ENCODE peak calls at places on chromosomes 12 and 14, in eight cellular contexts. O is A549; H is fibroblast of pulmonary artery; Z is CD4-positive, alpha-beta T cell; U is neural crest cell; G is psoas muscle; B is cardiac muscle cell; Q is sigmoid colon. F is an unnamed sample.

GRCh38 chr12:51505363-51505762 is 80.7 kb downstream of the SLC4A8 start:
- DNase-seq in O (no peak), H (no peak), Z (no peak), U (no peak), G (no peak), B (no peak), Q (no peak), F (peak; percentile 12)

GRCh38 chr12:122283680-122284079 is 17.4 kb upstream of the VPS33A start:
- DNase-seq in O (no peak), H (no peak), Z (no peak), U (no peak), G (no peak), B (no peak), Q (no peak), F (no peak)

GRCh38 chr14:89507521-89507920 is 90.5 kb upstream of the FOXN3 start:
- DNase-seq in O (no peak), H (peak; percentile 63), Z (no peak), U (no peak), G (no peak), B (no peak), Q (no peak), F (peak; percentile 83)

GRCh38 chr12:97301576-97301975 is 161.0 kb upstream of the RMST start:
- DNase-seq in O (no peak), H (no peak), Z (no peak), U (no peak), G (no peak), B (no peak), Q (no peak), F (no peak)

GRCh38 chr12:112261559-112261958 is 120.7 kb downstream of the HECTD4 start:
- DNase-seq in O (peak; percentile 37), H (peak; percentile 4), Z (no peak), U (no peak), G (no peak), B (no peak), Q (no peak), F (no peak)

GRCh38 chr14:104657114-104657524 is 32.3 kb upstream of the INF2 start:
- DNase-seq in O (no peak), H (no peak), Z (no peak), U (no peak), G (no peak), B (no peak), Q (no peak), F (no peak)

GRCh38 chr12:3446235-3446634 is 44.8 kb upstream of the PRMT8 start:
- DNase-seq in O (no peak), H (no peak), Z (no peak), U (no peak), G (no peak), B (no peak), Q (no peak), F (no peak)

GRCh38 chr14:21988413-21988812 is 314.8 kb upstream of the OR4E1 start:
- DNase-seq in O (no peak), H (no peak), Z (no peak), U (no peak), G (no peak), B (no peak), Q (no peak), F (no peak)

GRCh38 chr12:563250-563781 is 99.9 kb downstream of the NINJ2 start:
- DNase-seq in O (no peak), H (no peak), Z (peak; percentile 66), U (no peak), G (no peak), B (no peak), Q (no peak), F (no peak)

GRCh38 chr14:59018978-59019377 is 169.5 kb upstream of the DAAM1 start:
- DNase-seq in O (no peak), H (peak; percentile 18), Z (no peak), U (no peak), G (no peak), B (no peak), Q (no peak), F (no peak)
- TF ChIP-seq CTCF in O (peak; percentile 22), H (peak; percentile 34), Z (no peak), U (no peak), G (no peak), B (peak; percentile 37), Q (no peak), F (peak; percentile 24)

GRCh38 chr12:65308001-65308400 is 29.5 kb downstream of the MSRB3 start:
- DNase-seq in O (no peak), H (peak; percentile 28), Z (no peak), U (no peak), G (no peak), B (no peak), Q (no peak), F (peak; percentile 35)

GRCh38 chr12:65306229-65306602 is 27.7 kb downstream of the MSRB3 start:
- DNase-seq in O (no peak), H (no peak), Z (no peak), U (no peak), G (no peak), B (no peak), Q (no peak), F (no peak)

GRCh38 chr12:65308601-65309071 is 30.2 kb downstream of the MSRB3 start:
- DNase-seq in O (no peak), H (peak; percentile 64), Z (no peak), U (no peak), G (no peak), B (no peak), Q (no peak), F (peak; percentile 78)

GRCh38 chr12:65305346-65305950 is 27.0 kb downstream of the MSRB3 start:
- DNase-seq in O (no peak), H (no peak), Z (no peak), U (no peak), G (no peak), B (no peak), Q (no peak), F (no peak)

DNA sequence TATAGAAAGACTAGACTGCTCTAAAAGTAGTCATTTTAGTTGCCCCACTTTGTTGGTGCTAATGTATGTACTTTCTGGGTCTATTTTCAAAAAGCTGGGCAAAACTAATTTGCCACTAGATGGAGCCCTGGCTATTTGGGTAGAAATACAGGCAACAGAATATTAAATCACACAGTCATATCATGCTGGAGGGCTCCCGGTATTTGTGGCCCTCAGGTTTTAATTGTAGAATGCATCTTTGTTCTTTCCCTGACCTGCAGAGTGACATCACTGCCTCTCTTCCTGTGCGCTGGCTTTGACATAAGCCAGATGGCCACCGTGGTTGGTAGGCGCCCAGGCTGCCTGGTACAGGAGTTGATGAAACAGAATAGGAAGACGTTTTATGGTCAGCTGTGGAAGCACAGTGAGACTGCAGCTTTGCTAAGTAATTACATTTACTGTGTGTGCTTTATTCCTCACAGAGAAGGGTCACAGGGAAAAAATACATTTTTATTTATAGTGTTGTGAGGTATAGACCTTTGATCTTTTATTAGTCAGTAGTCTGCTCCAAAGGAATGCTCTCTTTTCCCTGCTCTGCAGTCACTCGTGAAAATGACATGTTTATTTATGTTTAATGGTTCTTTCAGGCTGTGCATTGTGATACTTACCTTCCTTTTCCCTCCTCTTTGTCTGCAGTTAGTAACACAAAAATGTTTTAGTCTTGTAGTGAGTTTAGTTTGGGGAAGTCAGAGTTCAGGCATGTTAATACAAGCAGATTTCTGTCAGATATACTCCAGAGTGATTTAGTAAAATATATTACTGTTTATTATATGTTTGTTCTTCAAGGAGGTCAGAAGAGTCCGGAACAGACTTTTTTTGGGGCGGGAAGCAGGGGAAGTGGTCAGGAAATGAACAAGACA is 28.4 kb downstream of the MSRB3 start:
- DNase-seq in O (peak; percentile 25), H (peak; percentile 88), Z (no peak), U (peak; percentile 23), G (peak; percentile 15), B (peak; percentile 84), Q (peak; percentile 93), F (peak; percentile 54)
- TF ChIP-seq CTCF in O (peak; percentile 84), H (peak; percentile 81), Z (no peak), U (peak; percentile 77), G (peak; percentile 47), B (peak; percentile 73), Q (no peak), F (peak; percentile 64)

DNA sequence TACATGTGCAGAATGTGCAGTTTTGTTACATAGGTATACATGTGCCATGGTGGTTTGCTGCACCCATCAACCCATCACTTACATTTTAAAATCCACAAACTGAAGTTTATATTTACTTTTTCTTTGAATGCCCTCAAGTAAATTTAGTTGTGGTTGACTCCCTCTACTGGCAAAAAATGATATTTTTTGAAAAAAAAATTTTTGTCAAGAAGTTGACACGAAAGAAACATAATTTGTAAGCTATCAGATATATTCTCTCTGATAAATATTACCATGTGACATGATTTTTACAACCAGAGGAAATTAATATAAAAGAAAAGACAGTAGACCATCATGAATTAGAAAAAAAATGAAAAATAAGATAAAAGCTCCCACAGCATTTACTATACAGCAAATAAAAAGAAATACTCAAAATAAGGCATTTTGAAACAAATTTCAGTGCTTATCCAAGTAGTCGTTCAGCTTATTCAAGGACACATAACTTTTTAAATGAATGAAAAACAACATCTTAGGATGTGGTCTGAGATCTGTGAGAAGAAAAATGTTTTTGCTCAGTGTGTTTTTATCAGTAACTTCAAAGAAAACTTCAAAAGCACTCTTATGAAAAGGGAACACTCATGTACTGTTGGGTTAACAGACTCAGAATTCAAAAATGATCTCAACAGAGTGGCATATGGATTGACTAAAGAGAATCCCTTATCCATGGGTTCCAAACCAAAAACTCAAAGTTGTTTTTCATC is 30.0 kb upstream of the GRIP1 start:
- DNase-seq in O (no peak), H (peak; percentile 29), Z (no peak), U (no peak), G (no peak), B (no peak), Q (no peak), F (peak; percentile 17)
- TF ChIP-seq CTCF in O (peak; percentile 42), H (peak; percentile 40), Z (peak; percentile 80), U (peak; percentile 71), G (no peak), B (peak; percentile 42), Q (no peak), F (no peak)

GRCh38 chr14:77141592-77142288 is at the start of gene ZDHHC22:
- DNase-seq in O (peak; percentile 36), H (no peak), Z (no peak), U (no peak), G (no peak), B (no peak), Q (no peak), F (no peak)

GRCh38 chr14:77139540-77140342 is 1.9 kb downstream of the ZDHHC22 start:
- DNase-seq in O (peak; percentile 89), H (peak; percentile 24), Z (no peak), U (peak; percentile 64), G (peak; percentile 27), B (peak; percentile 73), Q (no peak), F (no peak)

GRCh38 chr14:77142289-77142814 is 761 bp upstream of the ZDHHC22 start:
- DNase-seq in O (no peak), H (no peak), Z (no peak), U (no peak), G (no peak), B (no peak), Q (no peak), F (no peak)

GRCh38 chr14:77140343-77140936 is 1.2 kb downstream of the ZDHHC22 start:
- DNase-seq in O (no peak), H (no peak), Z (no peak), U (peak; percentile 9), G (no peak), B (no peak), Q (no peak), F (peak; percentile 35)

DNA sequence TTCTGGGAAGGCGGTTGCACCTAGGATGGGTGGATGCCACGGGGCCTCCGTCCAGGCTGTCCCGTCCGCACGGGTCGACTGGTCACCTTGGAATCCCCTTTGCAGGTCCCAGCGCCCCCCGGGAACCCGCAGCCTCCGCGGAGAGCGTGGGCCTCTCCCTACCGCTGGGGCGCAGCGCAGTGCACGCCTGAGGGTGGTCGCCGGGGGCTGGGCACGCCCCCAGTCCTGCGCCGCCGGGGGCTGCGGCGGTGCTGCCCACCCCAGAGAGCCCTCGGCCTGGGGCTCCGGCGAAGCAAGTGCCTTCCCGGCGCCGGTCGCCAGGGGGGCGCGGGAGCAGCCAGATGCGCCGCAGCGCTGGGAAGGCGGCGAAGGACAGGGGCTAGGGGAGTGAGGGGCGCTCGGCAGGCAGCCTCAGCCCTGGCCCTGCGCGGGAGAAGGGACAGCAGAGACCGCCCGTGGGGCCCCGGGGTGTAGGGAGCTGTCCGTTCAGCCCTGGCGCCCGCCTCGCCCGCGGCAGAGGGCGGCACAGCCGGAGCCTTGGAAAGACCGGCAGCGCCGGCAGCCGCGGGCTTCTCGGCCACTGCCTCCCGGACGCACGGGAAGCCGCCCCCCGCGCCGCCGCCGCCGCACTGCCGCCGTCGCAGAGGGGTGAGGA is 527 bp downstream of the ZDHHC22 start:
- DNase-seq in O (peak; percentile 78), H (peak; percentile 18), Z (no peak), U (peak; percentile 77), G (no peak), B (peak; percentile 85), Q (no peak), F (peak; percentile 14)
- TF ChIP-seq CTCF in O (peak; percentile 41), H (peak; percentile 4), Z (no peak), U (peak; percentile 70), G (peak; percentile 39), B (peak; percentile 38), Q (no peak), F (peak; percentile 11)

F was measured in foreskin fibroblast.